ENCODE peak calls at places on chromosomes 5 and 9, in eight cellular contexts. W, H, I, V, F, T, P and U are unnamed samples.
A peak's percentile ranks its signal among the peaks of the same experiment; 100 is the strongest.

GRCh38 chr9:37953775-37954437 is 50.0 kb upstream of the SLC25A51 start:
- DNase-seq in T (no peak), H (no peak), V (peak; percentile 80), W (peak; percentile 84), I (peak; percentile 98), F (no peak), P (peak; percentile 97), U (peak; percentile 83)

GRCh38 chr5:16229357-16229940 is 49.9 kb upstream of the MARCHF11 start:
- DNase-seq in P (no peak), W (no peak), T (no peak), V (no peak), F (no peak), H (no peak), I (no peak), U (no peak)

GRCh38 chr9:127273350-127273749 is 8.8 kb downstream of the GARNL3 start:
- DNase-seq in I (no peak), P (no peak), F (no peak), H (no peak), V (no peak), W (no peak), T (no peak), U (no peak)

GRCh38 chr9:94874316-94874715 is 147.8 kb downstream of the AOPEP start:
- DNase-seq in W (no peak), H (no peak), F (no peak), P (peak; percentile 64), V (no peak), I (peak; percentile 88), T (no peak), U (peak; percentile 80)

GRCh38 chr9:92097997-92098482 is 17.2 kb downstream of the SPTLC1 start:
- DNase-seq in F (peak; percentile 53), V (peak; percentile 70), H (peak; percentile 98), I (no peak), P (peak; percentile 80), W (peak; percentile 95), T (no peak), U (no peak)

GRCh38 chr5:103424008-103424407 is 138.6 kb downstream of the NUDT12 start:
- DNase-seq in T (no peak), I (peak; percentile 78), H (no peak), P (peak; percentile 78), F (no peak), W (no peak), V (no peak), U (peak; percentile 91)

GRCh38 chr9:107644774-107645463 is 155.3 kb upstream of the KLF4 start:
- DNase-seq in W (peak; percentile 51), I (no peak), V (no peak), F (no peak), H (no peak), P (peak; percentile 5), T (no peak), U (no peak)

GRCh38 chr5:132012385-132013005 is 1.0 kb upstream of the ACSL6 start:
- DNase-seq in V (no peak), P (peak; percentile 71), T (peak; percentile 91), H (peak; percentile 60), F (no peak), I (peak; percentile 72), W (peak; percentile 44), U (peak; percentile 76)

GRCh38 chr5:77389746-77390145 is 102.4 kb downstream of the WDR41 start:
- DNase-seq in I (no peak), W (no peak), T (no peak), H (no peak), P (no peak), V (no peak), F (no peak), U (no peak)

GRCh38 chr9:132078369-132079356 is 1.0 kb downstream of the MED27 start:
- DNase-seq in I (peak; percentile 81), W (peak; percentile 26), P (peak; percentile 40), V (no peak), H (no peak), T (peak; percentile 5), F (peak; percentile 12), U (peak; percentile 37)

GRCh38 chr5:154316223-154316967 is 125.9 kb downstream of the GALNT10 start:
- DNase-seq in H (no peak), W (no peak), V (no peak), I (peak; percentile 18), F (no peak), T (no peak), P (no peak), U (no peak)

GRCh38 chr9:92657296-92658094 is 12.4 kb downstream of the IPPK start:
- DNase-seq in V (no peak), T (no peak), W (no peak), H (no peak), P (no peak), F (no peak), I (peak; percentile 36), U (no peak)

GRCh38 chr5:170617519-170618218 is 113.8 kb downstream of the KCNIP1 start:
- DNase-seq in W (no peak), F (no peak), V (no peak), H (no peak), T (no peak), P (no peak), I (no peak), U (no peak)

DNA sequence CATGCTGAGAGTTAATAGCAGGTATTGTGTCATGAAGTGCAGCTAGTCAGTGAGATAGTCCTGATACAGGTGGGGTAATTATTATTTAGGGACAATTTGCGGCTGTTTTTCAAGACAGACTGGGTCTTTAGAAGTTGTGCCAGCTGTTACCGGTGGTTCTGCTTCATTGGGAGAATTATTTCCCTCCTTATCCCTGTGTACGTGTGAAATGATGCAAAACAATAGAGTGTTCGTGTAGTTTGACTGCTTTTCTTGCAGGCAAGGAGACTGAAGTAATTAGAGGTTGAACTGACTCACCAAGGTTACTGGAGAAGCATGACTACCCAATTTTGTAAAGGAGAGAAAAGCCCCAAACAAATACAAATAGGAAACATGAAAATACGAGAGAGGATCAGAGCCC is 101.7 kb downstream of the ARRDC3 start:
- DNase-seq in I (peak; percentile 93), W (peak; percentile 13), P (peak; percentile 69), T (no peak), H (no peak), V (no peak), F (no peak), U (peak; percentile 80)
- H3K4me1 ChIP-seq in I (peaks cover 39% of the 10 kb centered on the region), W (peaks cover 6% of the 10 kb centered on the region), P (peaks cover 10% of the 10 kb centered on the region), T (peaks cover 21% of the 10 kb centered on the region), H (no peaks in the 10 kb centered on the region), V (peaks cover 15% of the 10 kb centered on the region), F (no peaks in the 10 kb centered on the region), U (peaks cover 28% of the 10 kb centered on the region)

DNA sequence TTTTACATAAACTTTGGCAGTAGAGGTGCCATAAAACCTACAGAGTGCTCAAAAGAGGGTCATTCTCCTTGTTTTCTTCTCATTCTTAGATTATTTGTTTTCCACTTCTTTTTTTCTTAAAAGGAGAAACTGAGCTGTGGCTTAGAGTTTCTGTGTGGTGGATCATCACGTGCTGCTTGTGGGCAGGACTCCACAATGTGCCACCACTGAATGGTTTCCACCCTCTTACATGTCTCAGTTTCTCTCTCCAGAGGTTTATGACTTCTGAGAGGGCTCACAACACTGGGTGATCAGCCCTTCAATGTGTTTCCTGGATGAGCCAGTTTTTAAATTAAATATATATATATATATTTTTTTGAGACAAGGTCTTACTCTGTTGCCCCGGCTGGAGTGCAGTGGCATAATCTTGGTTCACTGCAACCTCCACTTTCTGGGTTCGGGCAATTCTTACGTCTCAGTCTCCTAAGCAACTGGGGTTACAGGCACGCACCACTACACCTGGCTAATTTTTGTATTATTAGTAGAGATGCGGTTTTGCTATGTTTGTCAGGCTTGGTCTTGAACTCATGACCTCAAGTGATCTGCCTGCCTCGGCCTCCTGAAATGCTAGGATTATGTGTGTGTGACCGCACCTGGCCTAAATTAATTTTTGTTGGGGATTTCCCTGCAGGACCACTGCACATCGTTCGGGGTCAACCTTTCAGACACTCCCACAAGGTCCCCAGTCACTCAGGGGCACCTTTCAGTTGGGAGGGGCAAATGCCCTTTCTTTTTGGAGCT is 3.1 kb upstream of the UNC13B start:
- DNase-seq in W (no peak), I (no peak), H (no peak), V (no peak), P (no peak), F (no peak), T (no peak), U (no peak)
- H3K4me3 ChIP-seq in W (no peak overlapping the region), I (no peak overlapping the region), H (no peak overlapping the region), V (no peak overlapping the region), P (no peak overlapping the region), F (no peak overlapping the region), T (no peak overlapping the region), U (no peak overlapping the region)

DNA sequence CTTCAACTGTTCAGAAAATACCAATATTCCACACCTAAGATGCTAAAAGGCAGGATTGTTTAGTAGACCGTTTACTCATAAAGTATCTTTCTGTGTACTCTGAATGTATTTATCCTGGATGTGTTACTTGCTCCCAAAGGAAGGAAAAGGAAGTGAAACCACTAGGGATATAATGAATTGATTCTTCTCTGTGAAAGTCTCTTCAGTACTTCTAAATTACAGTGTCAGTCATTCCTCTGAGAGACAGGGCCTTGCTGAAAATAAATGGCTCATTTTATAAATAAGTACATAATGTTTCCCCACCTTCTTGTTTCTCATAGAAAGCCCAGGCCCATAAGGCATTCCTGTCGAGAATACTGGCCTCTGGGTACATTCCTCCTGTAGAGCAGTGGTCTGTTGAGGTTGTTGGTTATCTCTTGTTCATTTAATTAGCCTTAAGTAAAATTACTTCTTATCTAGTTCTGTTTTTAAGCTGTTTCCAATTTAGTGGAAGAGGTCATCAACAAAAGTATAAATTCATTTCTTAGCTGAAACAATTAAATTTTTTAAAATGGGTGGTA is 1.6 kb downstream of the HAPLN1 start:
- DNase-seq in T (peak; percentile 29), W (no peak), I (no peak), H (no peak), V (no peak), F (no peak), P (no peak), U (no peak)
- H3K27me3 ChIP-seq in T (no peaks in the 10 kb centered on the region), W (peaks cover 31% of the 10 kb centered on the region), I (peaks cover 8% of the 10 kb centered on the region), H (peaks cover 20% of the 10 kb centered on the region), V (peaks cover 2% of the 10 kb centered on the region), F (peaks cover 4% of the 10 kb centered on the region), P (no peaks in the 10 kb centered on the region), U (peaks cover 15% of the 10 kb centered on the region)

GRCh38 chr9:110977259-110977709 is 61.0 kb downstream of the LPAR1 start:
- DNase-seq in F (no peak), W (peak; percentile 11), P (peak; percentile 93), V (no peak), T (no peak), H (peak; percentile 34), I (peak; percentile 69), U (peak; percentile 70)

GRCh38 chr9:110975969-110976368 is 62.3 kb downstream of the LPAR1 start:
- DNase-seq in I (peak; percentile 57), F (no peak), H (no peak), V (no peak), P (peak; percentile 68), W (no peak), T (no peak), U (peak; percentile 52)

GRCh38 chr9:110979636-110980035 is 58.6 kb downstream of the LPAR1 start:
- DNase-seq in F (no peak), T (no peak), V (no peak), P (no peak), W (no peak), H (no peak), I (no peak), U (no peak)

GRCh38 chr9:110980261-110980660 is 58.0 kb downstream of the LPAR1 start:
- DNase-seq in P (no peak), I (no peak), T (peak; percentile 8), W (no peak), H (no peak), V (no peak), F (no peak), U (no peak)

DNA sequence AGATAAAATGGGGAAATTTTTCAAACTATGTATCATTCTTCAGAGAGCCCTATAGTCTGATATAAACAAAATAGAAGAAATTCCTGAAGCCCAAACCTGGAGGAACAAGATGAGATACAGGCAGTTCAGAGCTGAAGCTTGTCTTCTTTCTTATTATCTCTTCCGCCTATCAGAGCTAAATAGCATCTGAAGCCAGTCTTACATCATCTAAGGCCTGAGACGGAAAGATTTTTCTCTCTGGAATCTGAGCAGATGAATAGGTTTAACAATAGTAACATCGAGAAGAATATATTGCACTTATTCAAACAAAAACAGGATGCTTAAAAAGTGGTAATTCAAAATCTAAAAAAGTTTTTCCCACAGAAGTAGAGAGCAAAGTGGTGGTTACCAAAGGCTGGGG is 59.8 kb downstream of the LPAR1 start:
- DNase-seq in V (no peak), F (no peak), T (no peak), P (no peak), I (no peak), H (no peak), W (no peak), U (no peak)
- H3K4me1 ChIP-seq in V (no peaks in the 10 kb centered on the region), F (no peaks in the 10 kb centered on the region), T (no peaks in the 10 kb centered on the region), P (peaks cover 16% of the 10 kb centered on the region), I (peaks cover 56% of the 10 kb centered on the region), H (peaks cover 6% of the 10 kb centered on the region), W (no peaks in the 10 kb centered on the region), U (peaks cover 54% of the 10 kb centered on the region)